ENCODE peak calls at places on chromosome 13, in nine cellular contexts. M is NCI-H1694; Z is stimulated activated CD4-positive, alpha-beta T cell treated with anti-CD3 and anti-CD28 coated beads, Interleukin-4, amount 100 ng/mL, for 1 hour; I is progenitor cell of endocrine pancreas; O is erythroblast; H is fibroblast of mammary gland; P is CD8-positive, alpha-beta memory T cell; U is H4; L is EH. Q is an unnamed sample.
A peak's percentile ranks its signal among the peaks of the same experiment; 100 is the strongest.

GRCh38 chr13:112331675-112332074 is 44.5 kb upstream of the SPACA7 start:
- DNase-seq in M (no peak), Z (no peak), I (no peak), O (no peak), H (no peak), P (no peak), U (no peak), L (no peak), Q (no peak)

GRCh38 chr13:48411281-48412099 is 1.4 kb downstream of the LPAR6 start:
- DNase-seq in M (no peak), Z (no peak), I (no peak), O (no peak), H (peak; percentile 26), P (no peak), U (no peak), L (peak; percentile 37), Q (peak; percentile 28)

GRCh38 chr13:29654807-29655547 is 59.5 kb upstream of the SLC7A1 start:
- DNase-seq in M (no peak), Z (no peak), I (no peak), O (no peak), H (peak; percentile 93), P (no peak), U (no peak), L (peak; percentile 96), Q (no peak)

GRCh38 chr13:39209731-39210633 is 171.7 kb downstream of the NHLRC3 start:
- DNase-seq in M (no peak), Z (no peak), I (no peak), O (no peak), H (peak; percentile 47), P (no peak), U (no peak), L (peak; percentile 5), Q (peak; percentile 14)

GRCh38 chr13:45500492-45501174 is 35.9 kb downstream of the COG3 start:
- DNase-seq in M (no peak), Z (no peak), I (no peak), O (peak; percentile 18), H (peak; percentile 91), P (no peak), U (peak; percentile 90), L (peak; percentile 91), Q (peak; percentile 93)

GRCh38 chr13:102452831-102453230 is 51.0 kb upstream of the FGF14 start:
- DNase-seq in M (no peak), Z (no peak), I (no peak), O (no peak), H (peak; percentile 49), P (no peak), U (no peak), L (no peak), Q (peak; percentile 27)

GRCh38 chr13:35566340-35566739 is 89.9 kb upstream of the MAB21L1 start:
- DNase-seq in M (no peak), Z (no peak), I (no peak), O (no peak), H (peak; percentile 5), P (no peak), U (no peak), L (peak; percentile 21), Q (no peak)

GRCh38 chr13:44404261-44405139 is 30.9 kb downstream of the SERP2 start:
- DNase-seq in M (no peak), Z (no peak), I (no peak), O (no peak), H (no peak), P (no peak), U (no peak), L (no peak), Q (no peak)

GRCh38 chr13:114011226-114011625 is 37.4 kb upstream of the C13orf46 start:
- DNase-seq in M (no peak), Z (no peak), I (no peak), O (no peak), H (no peak), P (no peak), U (no peak), L (no peak), Q (no peak)

GRCh38 chr13:41054212-41054877 is 7.0 kb upstream of the WBP4 start:
- DNase-seq in M (peak; percentile 40), Z (no peak), I (no peak), O (peak; percentile 81), H (peak; percentile 77), P (peak; percentile 54), U (peak; percentile 56), L (peak; percentile 85), Q (peak; percentile 78)

GRCh38 chr13:25691654-25692053 is 319.9 kb downstream of the ATP8A2 start:
- DNase-seq in M (no peak), Z (no peak), I (no peak), O (no peak), H (no peak), P (no peak), U (no peak), L (no peak), Q (no peak)

GRCh38 chr13:98556968-98557591 is 19.8 kb downstream of the STK24 start:
- DNase-seq in M (no peak), Z (no peak), I (no peak), O (peak; percentile 75), H (no peak), P (no peak), U (no peak), L (peak; percentile 87), Q (no peak)

GRCh38 chr13:24680258-24680920 is at the start of gene ATP12A:
- DNase-seq in M (no peak), Z (peak; percentile 47), I (peak; percentile 70), O (no peak), H (no peak), P (peak; percentile 51), U (no peak), L (no peak), Q (no peak)

GRCh38 chr13:99656092-99656745 is 154.9 kb downstream of the TM9SF2 start:
- DNase-seq in M (peak; percentile 87), Z (peak; percentile 80), I (peak; percentile 70), O (peak; percentile 85), H (peak; percentile 78), P (peak; percentile 86), U (peak; percentile 60), L (peak; percentile 70), Q (peak; percentile 88)

GRCh38 chr13:113897966-113898365 is 34.1 kb upstream of the GAS6 start:
- DNase-seq in M (no peak), Z (no peak), I (no peak), O (no peak), H (no peak), P (no peak), U (no peak), L (no peak), Q (no peak)

GRCh38 chr13:114111577-114111976 is 20.8 kb downstream of the RASA3 start:
- DNase-seq in M (no peak), Z (peak; percentile 4), I (no peak), O (no peak), H (peak; percentile 58), P (peak; percentile 39), U (no peak), L (peak; percentile 94), Q (peak; percentile 79)

GRCh38 chr13:77784531-77784930 is 87.0 kb downstream of the SLAIN1 start:
- DNase-seq in M (no peak), Z (no peak), I (no peak), O (no peak), H (no peak), P (no peak), U (no peak), L (no peak), Q (no peak)

GRCh38 chr13:19685034-19685433 is 51.6 kb downstream of the MPHOSPH8 start:
- DNase-seq in M (no peak), Z (no peak), I (no peak), O (no peak), H (no peak), P (no peak), U (no peak), L (no peak), Q (no peak)

GRCh38 chr13:114161644-114162532 is 17.2 kb upstream of the CFAP97D2 start:
- DNase-seq in M (no peak), Z (peak; percentile 44), I (no peak), O (no peak), H (peak; percentile 41), P (no peak), U (no peak), L (peak; percentile 59), Q (peak; percentile 34)

Q was measured in choroid plexus epithelial cell.